ENCODE peak calls at places on chromosomes 7 and 10, in ten cellular contexts. U, T, Z, B, I, D, A, N, K and O are unnamed samples.

GRCh38 chr7:68868975-68869374 is 729.3 kb upstream of the AUTS2 start:
- DNase-seq in U (no peak), T (no peak), Z (no peak), B (no peak), I (no peak), D (no peak), A (no peak), N (no peak), K (no peak), O (no peak)

GRCh38 chr10:113930482-113931057 is 76.1 kb downstream of the NHLRC2 start:
- DNase-seq in U (no peak), T (no peak), Z (no peak), B (no peak), I (no peak), D (no peak), A (no peak), N (no peak), K (no peak), O (no peak)

GRCh38 chr10:56881218-56881617 is 520.2 kb upstream of the ZWINT start:
- DNase-seq in U (no peak), T (no peak), Z (no peak), B (no peak), I (no peak), D (no peak), A (no peak), N (no peak), K (no peak), O (no peak)

GRCh38 chr7:104803931-104804330 is 210.1 kb upstream of the KMT2E start:
- DNase-seq in U (no peak), T (no peak), Z (no peak), B (no peak), I (no peak), D (no peak), A (no peak), N (no peak), K (no peak), O (no peak)

GRCh38 chr10:110502851-110503301 is 5.2 kb downstream of the DUSP5 start:
- DNase-seq in U (peak), T (peak), Z (no peak), B (no peak), I (peak), D (peak), A (peak), N (peak), K (peak), O (no peak)

GRCh38 chr10:3928078-3928477 is 143.1 kb upstream of the KLF6 start:
- DNase-seq in U (no peak), T (no peak), Z (no peak), B (no peak), I (peak), D (no peak), A (no peak), N (no peak), K (no peak), O (no peak)

GRCh38 chr10:43199088-43199683 is 60.9 kb downstream of the CSGALNACT2 start:
- DNase-seq in U (peak), T (peak), Z (no peak), B (no peak), I (no peak), D (no peak), A (peak), N (no peak), K (no peak), O (no peak)

GRCh38 chr7:75694636-75695035 is 44.1 kb downstream of the HIP1 start:
- DNase-seq in U (peak), T (no peak), Z (no peak), B (no peak), I (no peak), D (no peak), A (no peak), N (no peak), K (no peak), O (no peak)

GRCh38 chr10:3186365-3186764 is 13.8 kb upstream of the PITRM1 start:
- DNase-seq in U (no peak), T (no peak), Z (peak), B (no peak), I (no peak), D (no peak), A (no peak), N (no peak), K (no peak), O (peak)

GRCh38 chr10:30114871-30115270 is 55.5 kb upstream of the JCAD start:
- DNase-seq in U (peak), T (no peak), Z (no peak), B (no peak), I (peak), D (no peak), A (no peak), N (no peak), K (no peak), O (no peak)

GRCh38 chr10:1154531-1154930 is 98.3 kb downstream of the WDR37 start:
- DNase-seq in U (peak), T (no peak), Z (no peak), B (peak), I (no peak), D (no peak), A (no peak), N (no peak), K (no peak), O (no peak)

GRCh38 chr7:80724249-80724871 is 85.9 kb downstream of the CD36 start:
- DNase-seq in U (no peak), T (no peak), Z (no peak), B (no peak), I (peak), D (no peak), A (no peak), N (no peak), K (no peak), O (no peak)

GRCh38 chr10:117250409-117250808 is 9.5 kb downstream of the SLC18A2 start:
- DNase-seq in U (no peak), T (no peak), Z (no peak), B (no peak), I (no peak), D (no peak), A (no peak), N (no peak), K (no peak), O (no peak)

GRCh38 chr7:128166603-128167315 is 74.3 kb upstream of the LEP start:
- DNase-seq in U (no peak), T (no peak), Z (no peak), B (peak), I (no peak), D (no peak), A (no peak), N (no peak), K (peak), O (no peak)

GRCh38 chr7:156560696-156561210 is 79.8 kb upstream of the RNF32 start:
- DNase-seq in U (no peak), T (no peak), Z (no peak), B (no peak), I (no peak), D (no peak), A (no peak), N (no peak), K (no peak), O (no peak)

GRCh38 chr7:80859272-80859970 is 59.4 kb downstream of the SEMA3C start:
- DNase-seq in U (peak), T (peak), Z (no peak), B (no peak), I (peak), D (no peak), A (no peak), N (no peak), K (no peak), O (no peak)

GRCh38 chr10:31669367-31669766 is 259.3 kb downstream of the ARHGAP12 start:
- DNase-seq in U (no peak), T (no peak), Z (no peak), B (no peak), I (no peak), D (no peak), A (no peak), N (no peak), K (no peak), O (no peak)

GRCh38 chr10:266974-267425 is 131.7 kb downstream of the ZMYND11 start:
- DNase-seq in U (no peak), T (no peak), Z (no peak), B (no peak), I (peak), D (peak), A (no peak), N (no peak), K (peak), O (no peak)

GRCh38 chr7:108581655-108582491 is 12.2 kb downstream of the DNAJB9 start:
- DNase-seq in U (no peak), T (no peak), Z (no peak), B (no peak), I (no peak), D (no peak), A (no peak), N (no peak), K (peak), O (no peak)

GRCh38 chr7:19026888-19027287 is 90.5 kb downstream of the TWIST1 start:
- DNase-seq in U (no peak), T (no peak), Z (no peak), B (no peak), I (peak), D (no peak), A (no peak), N (no peak), K (peak), O (no peak)

GRCh38 chr7:138105216-138105615 is 29.0 kb downstream of the AKR1D1 start:
- DNase-seq in U (no peak), T (no peak), Z (no peak), B (no peak), I (no peak), D (no peak), A (no peak), N (no peak), K (peak), O (no peak)

GRCh38 chr10:92011560-92012214 is 88.1 kb downstream of the BTAF1 start:
- DNase-seq in U (no peak), T (no peak), Z (no peak), B (no peak), I (peak), D (peak), A (no peak), N (no peak), K (peak), O (no peak)

GRCh38 chr10:113983552-113983951 is 60.1 kb upstream of the ADRB1 start:
- DNase-seq in U (no peak), T (no peak), Z (no peak), B (no peak), I (no peak), D (no peak), A (no peak), N (no peak), K (no peak), O (no peak)

DNA sequence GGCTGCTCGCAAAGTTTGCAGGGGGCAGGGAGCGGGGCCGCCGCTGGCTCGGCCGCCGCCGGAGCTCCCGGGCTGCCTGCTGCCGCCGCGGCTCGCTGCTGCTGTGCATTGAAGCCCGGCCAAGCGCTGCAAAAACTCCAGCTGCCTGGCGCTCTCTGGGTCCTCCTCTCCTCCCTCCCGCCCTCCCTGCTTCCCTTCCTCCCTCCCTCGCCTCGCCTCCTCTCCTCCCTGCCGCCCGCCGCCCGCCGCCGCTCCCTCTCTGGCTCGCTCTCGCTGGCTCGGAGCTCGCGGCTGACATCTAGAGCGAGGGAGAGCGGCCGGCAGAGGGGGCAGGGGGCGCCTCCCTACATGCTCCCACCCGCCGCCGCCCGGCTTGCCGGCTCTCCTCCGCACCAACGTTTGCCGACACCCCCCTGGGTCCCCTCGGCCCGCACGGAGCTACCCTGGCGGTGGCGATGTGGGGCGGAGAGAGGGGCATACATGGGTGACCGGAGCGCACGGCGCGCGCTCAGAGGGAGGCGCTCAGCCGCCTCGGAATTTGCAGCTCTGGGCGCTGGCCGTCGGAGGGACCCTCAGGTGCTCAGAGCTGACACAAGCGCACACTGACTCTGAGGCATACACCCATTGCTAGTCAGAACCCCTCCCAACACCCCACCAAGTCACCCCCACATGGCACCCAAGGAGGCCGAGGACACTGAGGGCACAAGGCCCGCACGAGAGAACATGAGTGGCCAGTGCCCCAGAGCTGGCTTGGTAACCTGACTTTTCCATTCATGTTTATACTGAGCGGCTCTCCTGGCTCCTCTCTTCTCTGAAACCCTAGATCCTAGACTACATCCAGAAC is 1.2 kb upstream of the PLXNA4 start:
- DNase-seq in U (peak), T (peak), Z (no peak), B (peak), I (peak), D (peak), A (peak), N (peak), K (peak), O (no peak)
- H3K27ac ChIP-seq in U (no peak), T (peak), Z (no peak), B (no peak), I (no peak), D (no peak), A (no peak), N (no peak), K (no peak), O (no peak)

GRCh38 chr7:44098092-44099068 is 5.8 kb upstream of the AEBP1 start:
- DNase-seq in U (no peak), T (no peak), Z (no peak), B (no peak), I (no peak), D (no peak), A (no peak), N (no peak), K (no peak), O (no peak)

GRCh38 chr7:44101304-44101965 is 2.7 kb upstream of the AEBP1 start:
- DNase-seq in U (no peak), T (no peak), Z (no peak), B (no peak), I (no peak), D (no peak), A (no peak), N (no peak), K (no peak), O (no peak)

GRCh38 chr7:44101966-44102845 is 1.9 kb upstream of the AEBP1 start:
- DNase-seq in U (peak), T (no peak), Z (no peak), B (no peak), I (peak), D (no peak), A (peak), N (no peak), K (peak), O (no peak)

GRCh38 chr7:44099669-44100068 is 4.5 kb upstream of the AEBP1 start:
- DNase-seq in U (no peak), T (no peak), Z (no peak), B (no peak), I (no peak), D (no peak), A (no peak), N (no peak), K (no peak), O (no peak)

DNA sequence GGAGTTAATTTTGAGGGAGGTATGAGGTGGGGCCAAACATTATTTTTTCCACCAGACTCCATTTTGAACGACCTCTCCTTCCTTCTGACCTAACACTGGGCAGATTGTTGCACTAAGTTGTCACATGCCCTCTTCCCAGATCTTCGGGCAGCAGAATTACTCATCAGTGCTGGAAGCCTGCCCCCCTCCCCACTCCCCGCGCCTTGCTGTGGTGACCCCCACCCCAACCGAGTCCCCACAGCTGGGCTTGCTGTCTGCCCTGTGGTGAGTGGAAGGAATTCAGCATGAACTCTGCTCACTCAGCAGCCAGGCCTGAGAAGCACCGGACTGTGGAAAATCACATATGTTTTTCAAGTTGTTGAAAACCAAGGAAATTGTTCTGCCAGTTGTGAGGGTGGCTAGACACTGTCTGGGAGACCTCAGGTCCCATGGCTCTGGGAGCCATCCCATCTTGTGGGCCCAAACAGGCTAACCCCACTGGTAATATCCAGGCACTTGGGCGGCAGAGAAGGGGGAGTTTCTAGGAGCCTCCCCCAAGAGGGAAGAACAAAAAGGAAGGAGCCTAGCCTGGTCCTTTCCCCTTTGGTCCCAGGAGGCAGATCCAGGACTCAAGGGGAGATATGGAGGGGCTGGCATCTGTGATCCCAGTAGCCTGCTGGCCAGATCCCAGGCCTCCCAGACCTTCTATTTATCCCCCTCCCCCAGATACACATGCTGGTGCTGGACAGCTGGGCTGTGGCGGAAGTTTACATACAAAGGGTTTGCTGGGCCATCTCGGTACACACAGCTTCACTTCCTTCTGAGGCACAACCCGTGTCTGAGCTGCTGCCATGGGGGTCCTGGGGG is 3.5 kb upstream of the AEBP1 start:
- DNase-seq in U (peak), T (no peak), Z (no peak), B (no peak), I (peak), D (no peak), A (no peak), N (no peak), K (no peak), O (no peak)
- H3K27ac ChIP-seq in U (peak), T (peak), Z (no peak), B (peak), I (peak), D (no peak), A (peak), N (peak), K (no peak), O (no peak)

GRCh38 chr7:27132214-27132613 is 1.7 kb upstream of the HOXA4 start:
- DNase-seq in U (no peak), T (no peak), Z (no peak), B (no peak), I (no peak), D (no peak), A (no peak), N (no peak), K (no peak), O (no peak)

GRCh38 chr7:27128776-27129728 is 1.5 kb downstream of the HOXA4 start:
- DNase-seq in U (no peak), T (no peak), Z (no peak), B (no peak), I (no peak), D (no peak), A (no peak), N (no peak), K (no peak), O (no peak)

GRCh38 chr7:27131390-27131819 is 848 bp upstream of the HOXA4 start:
- DNase-seq in U (no peak), T (no peak), Z (no peak), B (no peak), I (no peak), D (no peak), A (no peak), N (no peak), K (no peak), O (no peak)

GRCh38 chr7:27129729-27130539 is 623 bp downstream of the HOXA4 start:
- DNase-seq in U (peak), T (peak), Z (no peak), B (no peak), I (no peak), D (no peak), A (no peak), N (peak), K (no peak), O (no peak)

DNA sequence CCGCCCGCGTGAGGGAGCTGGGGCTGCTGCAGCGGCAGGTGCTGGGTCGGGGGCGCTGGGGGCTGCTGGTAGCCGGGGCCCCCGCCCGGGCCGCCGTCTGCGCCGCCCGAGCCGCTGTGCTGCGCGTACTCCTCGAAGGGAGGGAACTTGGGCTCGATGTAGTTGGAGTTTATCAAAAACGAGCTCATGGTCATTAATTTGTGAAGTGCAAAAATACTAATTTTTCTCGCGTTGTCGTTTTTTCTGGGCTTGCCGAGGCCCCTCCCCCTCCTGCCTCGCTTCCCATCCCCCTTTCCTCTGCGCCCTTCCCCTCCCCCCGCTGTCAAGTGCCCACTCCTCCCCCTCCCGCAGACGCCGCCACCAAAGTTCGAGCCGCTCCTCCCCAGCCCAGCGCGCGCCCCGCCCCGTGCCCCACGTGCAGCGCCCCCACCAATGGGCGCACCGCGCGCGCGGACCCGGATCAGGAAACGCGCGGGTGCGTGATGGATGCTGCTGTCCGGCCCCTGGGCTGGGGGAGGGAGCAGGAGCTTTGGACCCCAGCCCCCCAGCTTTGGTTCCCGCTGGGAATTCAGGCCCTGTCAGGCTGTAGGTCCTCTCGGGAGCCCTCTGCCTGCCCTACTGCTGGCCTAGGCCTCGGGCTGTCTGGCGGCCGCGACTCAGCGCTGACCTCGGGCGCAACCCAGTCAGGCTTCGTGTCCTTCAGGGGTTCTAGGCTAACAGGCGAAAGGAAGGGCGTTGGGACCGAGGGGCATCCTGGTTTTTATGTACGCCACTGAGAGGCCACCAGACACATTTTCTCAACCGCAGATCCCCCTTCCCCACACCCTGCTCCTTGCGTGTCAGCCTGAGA is at the start of gene HOXA4:
- DNase-seq in U (peak), T (peak), Z (peak), B (peak), I (peak), D (peak), A (peak), N (peak), K (peak), O (peak)
- H3K27ac ChIP-seq in U (peak), T (peak), Z (peak), B (peak), I (peak), D (peak), A (peak), N (peak), K (peak), O (peak)

DNA sequence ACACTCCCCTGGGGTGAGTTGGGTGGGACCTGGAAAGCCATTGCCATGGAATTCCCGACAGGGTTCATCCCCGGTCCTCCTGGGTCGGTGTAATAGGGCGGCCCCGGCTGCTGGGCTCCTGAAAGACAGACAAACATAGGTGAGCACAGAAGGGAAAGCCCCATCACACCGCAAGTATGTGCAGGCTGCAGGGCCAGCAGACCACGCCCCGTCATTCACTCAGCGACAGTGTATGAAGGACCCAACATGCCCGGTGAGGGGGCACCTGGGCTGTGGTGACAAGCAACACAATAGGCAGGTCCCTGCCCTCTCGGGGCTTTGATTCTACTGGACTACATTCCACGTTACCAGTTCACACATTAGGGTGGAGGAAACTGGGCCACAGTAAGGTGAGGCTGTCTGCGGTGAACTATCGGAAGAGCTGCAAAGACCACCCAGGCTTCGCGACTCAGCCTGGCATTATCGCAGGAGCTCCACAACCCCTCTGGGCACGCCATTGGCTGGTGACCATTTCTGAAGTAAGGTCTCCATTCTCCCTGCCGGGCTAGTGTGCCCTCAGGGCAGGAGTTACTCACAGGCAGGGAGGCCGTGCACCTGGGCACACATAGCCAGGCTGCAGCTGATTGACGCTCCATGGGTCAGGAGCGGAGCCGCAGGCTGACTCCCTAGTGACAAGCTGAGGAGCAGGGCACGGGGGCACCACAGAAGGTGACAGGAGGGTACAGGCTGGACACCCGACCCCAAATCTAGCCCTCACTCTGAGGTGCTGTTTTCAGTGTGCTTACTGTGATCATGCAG is 99.2 kb downstream of the VOPP1 start:
- DNase-seq in U (no peak), T (no peak), Z (no peak), B (no peak), I (no peak), D (no peak), A (no peak), N (peak), K (no peak), O (peak)
- H3K27ac ChIP-seq in U (no peak), T (no peak), Z (no peak), B (no peak), I (no peak), D (no peak), A (no peak), N (no peak), K (no peak), O (peak)